ENCODE peak calls at places on chromosome 12, in five cellular contexts. A is brain microvascular endothelial cell, H is skeletal muscle cell, F is choroid plexus epithelial cell, D is OCI-LY7. Q is an unnamed sample.

GRCh38 chr12:24902521-24903304 is 46.2 kb downstream of the BCAT1 start:
- DNase-seq in A (no peak), H (no peak), F (peak), D (no peak), Q (peak)

GRCh38 chr12:99824900-99825562 is 159.7 kb downstream of the ANKS1B start:
- DNase-seq in A (no peak), H (no peak), F (no peak), D (no peak), Q (no peak)

GRCh38 chr12:124914392-124915248 is at the start of gene UBC:
- DNase-seq in A (peak), H (peak), F (peak), D (peak), Q (peak)

GRCh38 chr12:71070416-71071155 is 87.2 kb downstream of the TSPAN8 start:
- DNase-seq in A (no peak), H (no peak), F (no peak), D (no peak), Q (peak)

GRCh38 chr12:60666895-60667294 is 1071.1 kb downstream of the SLC16A7 start:
- DNase-seq in A (no peak), H (no peak), F (no peak), D (no peak), Q (no peak)

GRCh38 chr12:32482226-32482625 is 82.9 kb downstream of the FGD4 start:
- DNase-seq in A (no peak), H (no peak), F (peak), D (peak), Q (no peak)

GRCh38 chr12:79373896-79374499 is 316.8 kb downstream of the PAWR start:
- DNase-seq in A (peak), H (no peak), F (peak), D (peak), Q (peak)

GRCh38 chr12:32302218-32302826 is 97.0 kb upstream of the FGD4 start:
- DNase-seq in A (no peak), H (no peak), F (peak), D (peak), Q (no peak)

GRCh38 chr12:27822076-27822712 is 42.2 kb upstream of the MANSC4 start:
- DNase-seq in A (peak), H (peak), F (peak), D (peak), Q (peak)

GRCh38 chr12:50400104-50400637 is 514 bp upstream of the LARP4 start:
- DNase-seq in A (no peak), H (no peak), F (no peak), D (peak), Q (no peak)

GRCh38 chr12:108637631-108638030 is 3.9 kb upstream of the SELPLG start:
- DNase-seq in A (no peak), H (no peak), F (no peak), D (peak), Q (no peak)
- H3K4me3 ChIP-seq in A (no peak), H (no peak), F (no peak), D (peak), Q (no peak)

GRCh38 chr12:108696111-108696995 is 35.0 kb downstream of the CORO1C start:
- DNase-seq in A (peak), H (peak), F (peak), D (no peak), Q (peak)
- H3K4me3 ChIP-seq in A (no peak), H (no peak), F (no peak), D (no peak), Q (no peak)

GRCh38 chr12:13390381-13390856 is 193.9 kb downstream of the EMP1 start:
- DNase-seq in A (peak), H (peak), F (peak), D (no peak), Q (peak)

GRCh38 chr12:13383379-13383778 is 186.9 kb downstream of the EMP1 start:
- DNase-seq in A (no peak), H (no peak), F (no peak), D (no peak), Q (no peak)

GRCh38 chr12:13390921-13391320 is 194.4 kb downstream of the EMP1 start:
- DNase-seq in A (no peak), H (no peak), F (no peak), D (no peak), Q (no peak)

GRCh38 chr12:13386269-13387039 is 189.9 kb downstream of the EMP1 start:
- DNase-seq in A (no peak), H (no peak), F (no peak), D (no peak), Q (no peak)

GRCh38 chr12:13387074-13387473 is 190.5 kb downstream of the EMP1 start:
- DNase-seq in A (no peak), H (no peak), F (no peak), D (no peak), Q (no peak)
- H3K4me3 ChIP-seq in A (no peak), H (no peak), F (no peak), D (no peak), Q (no peak)

GRCh38 chr12:18297883-18298282 is 36.6 kb downstream of the PIK3C2G start:
- DNase-seq in A (no peak), H (no peak), F (no peak), D (no peak), Q (no peak)

GRCh38 chr12:18294889-18295288 is 33.6 kb downstream of the PIK3C2G start:
- DNase-seq in A (no peak), H (no peak), F (no peak), D (no peak), Q (no peak)

GRCh38 chr12:18296201-18296908 is 35.0 kb downstream of the PIK3C2G start:
- DNase-seq in A (no peak), H (no peak), F (peak), D (no peak), Q (no peak)

GRCh38 chr12:18296909-18297280 is 35.6 kb downstream of the PIK3C2G start:
- DNase-seq in A (no peak), H (no peak), F (no peak), D (no peak), Q (no peak)
- H3K4me3 ChIP-seq in A (no peak), H (no peak), F (peak), D (no peak), Q (peak)

DNA sequence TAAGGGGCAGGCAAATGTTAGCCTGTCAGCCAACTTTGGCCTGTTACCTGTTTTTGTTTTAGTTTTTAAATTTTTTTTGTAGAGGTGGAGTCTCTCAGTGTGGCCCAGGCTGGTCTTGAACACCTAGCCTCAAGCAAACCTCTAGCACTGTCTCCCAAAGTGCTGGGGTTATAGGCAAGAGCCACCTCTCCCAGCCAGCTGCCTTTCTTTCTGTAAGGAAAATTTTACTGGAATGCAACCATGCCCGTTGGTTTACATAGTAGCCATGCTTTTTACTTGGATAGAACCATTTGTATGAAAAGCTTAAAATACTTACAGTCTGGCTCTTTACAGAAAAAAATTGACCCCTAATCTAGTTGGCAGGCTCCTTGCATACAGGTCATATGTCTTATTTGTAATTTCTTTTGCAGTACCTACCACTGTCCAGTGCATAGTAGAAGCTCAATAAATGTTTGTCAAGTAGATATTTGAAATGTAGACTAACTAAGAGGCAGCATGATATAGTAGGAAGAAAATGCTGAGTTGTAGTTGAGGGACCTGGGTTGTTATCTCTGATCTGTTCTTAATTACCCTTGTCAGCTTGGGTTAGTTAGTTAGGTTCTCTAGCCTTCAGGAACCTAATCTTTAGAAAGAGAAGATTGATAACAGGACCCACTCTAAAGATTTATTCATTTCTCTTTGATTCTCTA is 4.7 kb downstream of the MDM2 start:
- DNase-seq in A (no peak), H (no peak), F (no peak), D (no peak), Q (no peak)
- H3K4me3 ChIP-seq in A (no peak), H (peak), F (peak), D (peak), Q (peak)

GRCh38 chr12:112962561-112962960 is 15.8 kb upstream of the OAS2 start:
- DNase-seq in A (no peak), H (no peak), F (no peak), D (no peak), Q (no peak)

GRCh38 chr12:112965643-112966042 is 12.7 kb upstream of the OAS2 start:
- DNase-seq in A (no peak), H (no peak), F (no peak), D (no peak), Q (no peak)

GRCh38 chr12:112963227-112963861 is 15.0 kb upstream of the OAS2 start:
- DNase-seq in A (no peak), H (no peak), F (no peak), D (no peak), Q (no peak)

GRCh38 chr12:112964067-112964670 is 14.2 kb upstream of the OAS2 start:
- DNase-seq in A (no peak), H (no peak), F (no peak), D (no peak), Q (no peak)

DNA sequence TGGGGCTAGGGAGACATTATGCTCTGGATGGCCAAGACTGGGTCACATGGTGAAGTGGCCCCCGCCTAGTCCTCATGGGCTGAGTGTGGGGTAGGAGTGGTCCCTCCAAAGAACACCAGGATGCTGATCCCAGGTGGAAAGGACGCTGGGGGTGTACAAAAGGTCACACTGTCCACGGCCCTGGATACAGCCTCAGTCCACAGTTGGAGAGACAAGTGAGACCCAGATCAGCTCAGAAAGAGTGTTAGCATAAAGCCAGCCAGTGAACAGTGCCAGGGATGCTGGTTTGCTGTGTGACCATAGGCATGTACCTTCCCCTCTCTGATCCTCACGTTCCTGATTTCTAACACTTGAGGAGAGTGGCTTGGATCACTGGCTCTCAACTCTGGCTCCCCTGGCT is 13.4 kb upstream of the OAS2 start:
- DNase-seq in A (no peak), H (no peak), F (no peak), D (no peak), Q (no peak)
- H3K4me3 ChIP-seq in A (no peak), H (no peak), F (no peak), D (no peak), Q (no peak)

DNA sequence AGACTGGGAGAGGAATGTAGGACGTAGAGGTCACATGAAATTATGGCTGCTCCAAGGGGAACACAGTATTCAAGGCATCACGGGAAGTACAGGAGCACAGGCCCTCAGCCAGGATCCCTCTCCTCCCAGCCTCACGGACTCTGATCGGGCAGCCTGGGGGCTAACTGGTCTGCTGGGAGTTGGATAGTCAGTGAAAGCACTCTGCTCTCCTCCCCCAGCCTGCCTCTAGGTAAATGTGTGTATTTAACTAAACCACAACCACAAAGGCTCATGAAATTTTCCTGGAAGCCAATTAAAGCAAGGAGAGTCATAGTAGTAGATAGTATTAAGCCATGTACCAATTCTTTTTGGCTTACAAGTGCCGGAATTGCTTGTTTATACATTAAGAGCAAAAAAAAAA is 254.3 kb downstream of the MSRB3 start:
- DNase-seq in A (peak), H (peak), F (peak), D (no peak), Q (no peak)
- H3K4me3 ChIP-seq in A (no peak), H (no peak), F (no peak), D (no peak), Q (no peak)

GRCh38 chr12:21528953-21529352 is 2.9 kb downstream of the SPX start:
- DNase-seq in A (no peak), H (no peak), F (peak), D (no peak), Q (no peak)

GRCh38 chr12:21526053-21526452 is at the start of gene SPX:
- DNase-seq in A (peak), H (peak), F (peak), D (peak), Q (peak)

GRCh38 chr12:21527451-21528180 is 1.5 kb downstream of the SPX start:
- DNase-seq in A (peak), H (peak), F (peak), D (peak), Q (peak)

GRCh38 chr12:21529456-21529855 is 3.4 kb downstream of the SPX start:
- DNase-seq in A (no peak), H (no peak), F (no peak), D (no peak), Q (no peak)

GRCh38 chr12:21526721-21527345 is 737 bp downstream of the SPX start:
- DNase-seq in A (no peak), H (no peak), F (peak), D (no peak), Q (peak)
- H3K4me3 ChIP-seq in A (peak), H (peak), F (peak), D (no peak), Q (peak)

DNA sequence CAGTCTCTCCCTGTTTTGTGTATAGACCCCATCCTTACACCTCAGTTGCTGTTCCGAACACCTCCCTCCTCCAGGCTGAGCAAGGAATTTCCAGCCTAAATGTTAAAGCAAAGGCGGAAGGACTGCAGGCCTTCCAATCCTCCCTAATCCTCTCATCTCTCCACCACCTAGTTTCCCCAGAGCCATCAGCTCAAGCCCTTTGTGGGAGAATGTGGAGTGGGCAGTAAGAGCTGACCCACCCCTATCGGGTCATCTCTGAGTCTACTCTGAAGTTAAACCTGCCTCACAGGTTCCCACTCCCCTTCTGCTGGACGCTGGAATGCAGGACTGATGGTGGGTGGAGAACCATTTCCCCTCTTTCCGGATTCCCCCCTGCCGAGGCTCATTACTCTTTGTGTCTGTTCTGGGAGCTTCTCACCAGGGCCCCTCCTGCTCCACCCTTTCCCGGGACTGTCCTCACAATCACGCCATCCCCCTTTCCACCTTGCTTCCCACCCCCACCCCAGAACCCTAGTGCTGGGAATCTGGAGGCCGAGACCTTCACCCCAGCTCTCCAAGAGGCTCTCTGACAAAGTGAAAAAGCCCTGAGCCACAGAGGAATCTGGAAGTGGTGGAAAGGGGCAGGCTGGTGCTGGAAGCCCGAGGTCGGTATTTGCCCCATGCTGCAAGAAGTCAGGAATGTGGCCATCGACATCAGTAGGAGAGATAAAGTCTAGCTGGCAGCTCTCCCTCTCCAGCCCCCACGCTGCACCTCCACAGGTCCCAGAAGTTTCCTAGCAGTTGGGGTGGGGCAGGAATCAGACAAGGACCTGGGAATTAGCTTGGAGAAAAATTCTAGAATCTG is 3.3 kb upstream of the KRT18 start:
- DNase-seq in A (peak), H (no peak), F (peak), D (no peak), Q (peak)
- H3K4me3 ChIP-seq in A (no peak), H (no peak), F (no peak), D (no peak), Q (no peak)

DNA sequence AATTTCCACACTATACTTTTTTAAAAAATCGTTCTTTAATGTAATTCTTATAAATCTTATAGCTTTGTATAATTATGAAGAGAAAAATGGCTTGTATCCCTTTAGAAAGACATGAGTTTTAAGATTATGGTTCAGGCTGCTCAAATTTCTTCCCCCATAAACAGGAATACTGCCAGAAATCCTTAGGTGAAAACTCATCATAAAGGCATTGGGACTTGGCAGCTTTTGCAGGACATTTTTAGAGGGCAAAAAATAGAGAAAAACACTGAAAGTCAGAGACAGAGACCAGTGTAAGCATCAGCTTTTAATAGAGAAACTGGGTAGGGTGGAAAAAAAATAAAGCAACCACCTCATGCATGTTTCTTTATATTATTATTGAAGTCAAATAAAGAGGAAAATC is 29.1 kb downstream of the LRRK2 start:
- DNase-seq in A (no peak), H (peak), F (peak), D (no peak), Q (peak)
- H3K4me3 ChIP-seq in A (no peak), H (no peak), F (no peak), D (peak), Q (no peak)